ENCODE peak calls at places on chromosomes 2 and 18, in seven cellular contexts. J is progenitor cell of endocrine pancreas, D is fibroblast of mammary gland, Y is KG1, F is AG08396, L is coronary artery, T is HCEC 1CT. Z is an unnamed sample.

GRCh38 chr2:187873132-187873531 is 318.9 kb upstream of the TFPI start:
- DNase-seq in T (no peak), J (no peak), D (no peak), L (no peak), Y (no peak), F (no peak), Z (no peak)

GRCh38 chr2:14016289-14016955 is 616.1 kb upstream of the LRATD1 start:
- DNase-seq in L (no peak), D (peak), J (no peak), T (peak), F (no peak), Y (no peak), Z (no peak)

GRCh38 chr2:23587330-23587729 is 202.4 kb downstream of the KLHL29 start:
- DNase-seq in Y (no peak), J (no peak), F (no peak), L (no peak), T (no peak), D (no peak), Z (peak)

GRCh38 chr2:675051-675450 is 2.2 kb downstream of the TMEM18 start:
- DNase-seq in D (no peak), F (no peak), T (no peak), L (no peak), Y (no peak), J (no peak), Z (no peak)

GRCh38 chr2:235542728-235543125 is 48.9 kb downstream of the AGAP1 start:
- DNase-seq in F (no peak), D (no peak), Y (no peak), T (no peak), J (peak), L (no peak), Z (no peak)

GRCh38 chr2:20599001-20599600 is 51.8 kb downstream of the HS1BP3 start:
- DNase-seq in T (no peak), Y (no peak), F (no peak), D (no peak), L (peak), J (no peak), Z (no peak)

GRCh38 chr2:157418215-157418614 is 25.7 kb downstream of the CYTIP start:
- DNase-seq in F (no peak), D (no peak), J (no peak), Y (no peak), L (no peak), T (no peak), Z (no peak)

GRCh38 chr2:191739194-191739593 is 61.3 kb downstream of the NABP1 start:
- DNase-seq in F (no peak), J (no peak), Y (no peak), T (no peak), D (peak), L (no peak), Z (no peak)

GRCh38 chr2:241007880-241008710 is 9.7 kb downstream of the SNED1 start:
- DNase-seq in T (no peak), D (no peak), F (no peak), L (peak), Y (no peak), J (peak), Z (no peak)

GRCh38 chr2:228747478-228747877 is 523.6 kb downstream of the PID1 start:
- DNase-seq in D (peak), F (no peak), J (no peak), Y (no peak), L (no peak), T (no peak), Z (no peak)

GRCh38 chr2:236568068-236568921 is 1.3 kb upstream of the ACKR3 start:
- DNase-seq in J (peak), Y (no peak), T (no peak), L (peak), D (no peak), F (peak), Z (peak)

GRCh38 chr18:78717766-78718150 is 261.9 kb upstream of the SALL3 start:
- DNase-seq in J (no peak), Y (no peak), T (no peak), F (no peak), L (no peak), D (no peak), Z (no peak)

GRCh38 chr2:71743995-71744675 is 290.8 kb downstream of the DYSF start:
- DNase-seq in Y (no peak), L (no peak), D (peak), T (peak), J (no peak), F (no peak), Z (peak)

GRCh38 chr2:222861411-222862067 is 703 bp downstream of the ACSL3 start:
- DNase-seq in J (peak), T (peak), L (peak), Y (no peak), F (no peak), D (no peak), Z (peak)